ENCODE peak calls at places on chromosomes 6 and 20, in nine cellular contexts. W is suprapubic skin, Y is vagina, N is stomach, O is spleen, D is GM23338, E is transverse colon, I is Panc1, M is upper lobe of left lung. L is an unnamed sample.

GRCh38 chr20:45962031-45962755 is 9.8 kb downstream of the ZNF335 start:
- DNase-seq in W (peak), Y (no peak), N (no peak), O (peak), D (no peak), E (no peak), I (no peak), M (no peak), L (no peak)

GRCh38 chr6:73079611-73079955 is 145.7 kb downstream of the KHDC1L start:
- DNase-seq in W (no peak), Y (no peak), N (no peak), O (no peak), D (no peak), E (no peak), I (peak), M (no peak), L (no peak)

GRCh38 chr20:50891138-50891537 is 40.1 kb downstream of the ADNP start:
- DNase-seq in W (no peak), Y (no peak), N (no peak), O (peak), D (no peak), E (no peak), I (no peak), M (no peak), L (no peak)

GRCh38 chr6:78611886-78612480 is 255.4 kb upstream of the IRAK1BP1 start:
- DNase-seq in W (no peak), Y (no peak), N (no peak), O (no peak), D (peak), E (no peak), I (no peak), M (no peak), L (no peak)

GRCh38 chr6:138307816-138308727 is 69.6 kb upstream of the SMIM28 start:
- DNase-seq in W (no peak), Y (no peak), N (peak), O (no peak), D (peak), E (peak), I (no peak), M (no peak), L (no peak)

GRCh38 chr6:135182120-135182992 is 1.2 kb downstream of the MYB start:
- DNase-seq in W (no peak), Y (no peak), N (peak), O (peak), D (peak), E (peak), I (no peak), M (peak), L (peak)

GRCh38 chr6:13803581-13803980 is 10.8 kb downstream of the MCUR1 start:
- DNase-seq in W (no peak), Y (no peak), N (no peak), O (no peak), D (no peak), E (no peak), I (no peak), M (no peak), L (no peak)

GRCh38 chr20:20950620-20951019 is 155.5 kb downstream of the LINC00237 start:
- DNase-seq in W (no peak), Y (no peak), N (no peak), O (no peak), D (no peak), E (no peak), I (no peak), M (no peak), L (no peak)

GRCh38 chr6:142942238-142942637 is 2.7 kb downstream of the HIVEP2 start:
- DNase-seq in W (no peak), Y (no peak), N (no peak), O (no peak), D (no peak), E (no peak), I (no peak), M (no peak), L (no peak)

GRCh38 chr6:109315331-109316129 is 66.7 kb downstream of the CD164 start:
- DNase-seq in W (no peak), Y (no peak), N (peak), O (no peak), D (no peak), E (no peak), I (no peak), M (no peak), L (no peak)

GRCh38 chr20:38748863-38749153 is 548 bp downstream of the ACTR5 start:
- DNase-seq in W (no peak), Y (no peak), N (no peak), O (no peak), D (no peak), E (peak), I (no peak), M (peak), L (no peak)

GRCh38 chr6:170533792-170534191 is 19.3 kb downstream of the PSMB1 start:
- DNase-seq in W (no peak), Y (no peak), N (no peak), O (no peak), D (no peak), E (no peak), I (no peak), M (no peak), L (no peak)

GRCh38 chr6:140366991-140367390 is 992.5 kb upstream of the CITED2 start:
- DNase-seq in W (no peak), Y (no peak), N (no peak), O (no peak), D (no peak), E (no peak), I (no peak), M (no peak), L (no peak)

GRCh38 chr6:11009353-11009752 is 34.8 kb downstream of the ELOVL2 start:
- DNase-seq in W (no peak), Y (no peak), N (no peak), O (no peak), D (peak), E (no peak), I (peak), M (no peak), L (no peak)
- TF ChIP-seq POLR2AphosphoS5 in W (no peak), Y (no peak), N (no peak), O (no peak), D (no peak), E (no peak), I (no peak), M (no peak), L (no peak)

GRCh38 chr20:1827974-1828785 is 67.0 kb upstream of the SIRPA start:
- DNase-seq in W (no peak), Y (no peak), N (peak), O (no peak), D (no peak), E (peak), I (no peak), M (peak), L (no peak)
- H3K27ac ChIP-seq in W (peak), Y (peak), N (peak), O (no peak), D (no peak), E (peak), I (no peak), M (peak), L (no peak)

GRCh38 chr20:33656010-33656782 is 5.9 kb upstream of the C20orf144 start:
- DNase-seq in W (no peak), Y (no peak), N (no peak), O (peak), D (no peak), E (no peak), I (no peak), M (no peak), L (no peak)

GRCh38 chr20:33655164-33655563 is 7.0 kb upstream of the C20orf144 start:
- DNase-seq in W (no peak), Y (no peak), N (no peak), O (peak), D (no peak), E (no peak), I (no peak), M (no peak), L (no peak)

GRCh38 chr20:33658510-33658909 is 3.6 kb upstream of the C20orf144 start:
- DNase-seq in W (no peak), Y (no peak), N (no peak), O (no peak), D (no peak), E (no peak), I (no peak), M (no peak), L (no peak)

GRCh38 chr20:33657704-33658095 is 4.4 kb upstream of the C20orf144 start:
- DNase-seq in W (no peak), Y (no peak), N (no peak), O (peak), D (no peak), E (no peak), I (no peak), M (no peak), L (no peak)

DNA sequence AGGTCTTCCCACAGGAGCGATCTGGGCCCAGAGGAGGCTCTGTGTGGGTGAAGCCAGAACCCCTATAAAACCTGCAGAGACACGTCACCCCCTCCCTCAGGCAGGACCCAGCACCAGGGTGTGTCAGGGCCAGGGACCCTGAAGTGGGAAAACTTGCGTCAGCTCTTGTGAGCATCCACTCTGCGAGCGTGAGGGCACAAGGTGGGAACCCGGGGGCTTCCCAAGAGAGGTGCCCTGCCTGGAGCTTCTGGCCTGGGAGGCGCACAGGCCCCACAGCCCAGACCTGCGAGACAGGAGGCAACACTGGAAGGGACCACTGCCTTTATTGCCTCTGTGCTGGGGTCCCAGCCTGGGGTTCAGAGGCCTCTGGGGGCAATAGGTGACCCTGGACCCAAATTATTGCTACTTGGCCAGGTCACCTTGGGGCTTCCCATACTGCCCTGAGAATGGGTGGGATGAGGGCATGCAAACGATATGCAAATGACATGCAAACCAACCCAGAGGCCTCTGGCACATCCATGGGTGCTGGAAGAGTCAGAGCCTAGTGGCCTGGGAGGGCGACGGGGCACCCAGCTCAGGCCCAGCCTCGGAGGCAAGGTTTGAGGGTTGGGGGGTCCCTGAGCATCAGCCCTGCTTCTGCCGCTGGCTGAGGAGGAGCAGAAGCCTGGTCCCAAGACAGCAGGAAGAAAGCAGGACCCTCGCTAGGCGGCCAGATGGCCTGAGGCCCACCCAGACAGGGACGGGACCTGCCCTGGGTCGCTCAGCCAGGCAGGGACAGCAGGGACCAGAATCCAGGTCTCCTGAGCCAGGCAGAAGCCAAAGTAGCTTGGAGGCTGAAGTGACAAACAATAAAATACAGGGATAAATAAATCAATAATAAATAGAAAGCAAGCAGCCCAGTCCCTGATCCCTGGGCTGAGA is 5.1 kb upstream of the C20orf144 start:
- DNase-seq in W (no peak), Y (no peak), N (no peak), O (peak), D (no peak), E (no peak), I (no peak), M (no peak), L (no peak)
- TF ChIP-seq CTCF in W (no peak), Y (no peak), N (no peak), O (no peak), D (no peak), E (no peak), I (no peak), M (no peak), L (no peak)

DNA sequence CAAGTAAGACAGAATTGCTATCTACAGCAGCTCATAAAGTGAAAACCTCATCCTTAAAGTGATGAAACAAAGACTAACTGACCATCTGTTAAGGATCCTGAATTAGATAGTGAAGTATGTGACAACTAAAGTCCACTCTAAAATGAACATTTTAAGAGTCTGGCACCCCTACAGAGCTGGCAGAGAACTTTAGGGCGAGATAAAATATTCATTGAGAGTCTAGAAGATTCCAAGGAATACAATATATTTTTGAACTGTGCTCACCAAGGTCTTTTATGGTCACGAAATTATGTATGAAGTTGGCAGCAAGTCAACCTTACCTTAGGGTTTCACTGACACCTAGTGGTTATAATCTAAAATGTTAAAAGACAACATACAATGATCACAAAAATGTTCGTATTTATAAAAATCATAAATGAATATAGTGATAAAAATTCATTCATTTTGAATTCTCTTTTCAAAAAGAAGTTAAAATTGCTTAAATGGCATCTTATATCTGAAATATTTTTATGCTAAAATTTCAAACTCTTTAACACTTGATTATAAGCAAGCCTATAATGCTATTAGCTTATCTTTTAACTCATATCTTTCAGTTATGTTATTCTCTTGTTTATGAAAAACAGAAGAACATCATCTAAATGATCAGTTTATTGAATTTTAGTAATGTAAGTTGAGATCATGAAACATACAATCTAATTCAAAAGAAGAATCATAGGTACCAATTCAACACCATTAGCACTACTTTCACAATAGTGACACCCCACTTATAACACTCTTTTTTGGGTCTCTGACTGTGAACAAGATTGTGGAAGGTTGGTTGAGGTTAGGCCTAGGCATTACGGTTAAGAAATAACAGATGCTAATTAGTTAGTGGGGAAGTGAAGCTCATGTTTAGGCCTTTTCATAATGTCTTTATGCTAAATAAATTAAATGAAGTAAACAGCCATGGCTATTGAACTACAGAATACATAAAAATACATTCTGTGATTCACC is 27.5 kb downstream of the RSPH3 start:
- DNase-seq in W (no peak), Y (no peak), N (no peak), O (no peak), D (peak), E (no peak), I (peak), M (no peak), L (no peak)
- TF ChIP-seq POLR2AphosphoS5 in W (no peak), Y (no peak), N (no peak), O (no peak), D (no peak), E (no peak), I (no peak), M (no peak), L (no peak)

DNA sequence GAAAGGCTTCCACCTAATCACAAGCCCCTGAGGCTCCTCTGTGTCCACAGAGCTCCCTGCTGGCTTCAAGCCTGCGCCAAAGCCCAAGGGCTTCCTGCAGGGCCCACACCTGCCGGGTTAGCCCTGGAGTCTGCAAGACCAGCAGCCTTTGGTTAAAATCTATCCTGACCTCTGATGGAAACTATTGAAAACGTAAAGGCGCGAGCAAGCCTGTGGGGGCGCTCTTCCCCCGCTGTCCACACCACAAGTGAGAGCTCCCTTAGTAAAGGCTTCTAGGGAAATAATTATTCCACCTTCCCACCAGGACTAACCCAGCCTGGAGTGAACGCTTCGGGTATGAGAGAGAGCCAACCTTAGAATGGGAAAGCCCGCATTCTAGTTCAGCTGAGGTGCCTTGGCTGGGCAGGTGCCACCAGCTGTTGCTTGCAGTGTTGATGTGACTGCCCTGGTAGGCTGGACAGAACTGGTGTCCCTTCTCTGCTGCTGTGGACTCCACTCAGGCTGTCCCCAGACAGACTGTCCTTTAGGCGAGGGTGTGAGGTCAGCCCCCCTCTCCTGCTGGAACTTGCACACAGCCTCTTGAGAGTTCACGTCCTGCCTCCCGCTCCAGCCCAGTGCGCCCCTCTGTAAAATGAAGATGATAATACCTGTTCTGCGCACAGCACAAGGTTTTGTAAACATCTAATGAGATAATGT is 68.7 kb downstream of the SYTL3 start:
- DNase-seq in W (no peak), Y (no peak), N (peak), O (peak), D (peak), E (peak), I (no peak), M (no peak), L (no peak)
- H3K27ac ChIP-seq in W (no peak), Y (no peak), N (peak), O (peak), D (no peak), E (peak), I (no peak), M (no peak), L (no peak)

DNA sequence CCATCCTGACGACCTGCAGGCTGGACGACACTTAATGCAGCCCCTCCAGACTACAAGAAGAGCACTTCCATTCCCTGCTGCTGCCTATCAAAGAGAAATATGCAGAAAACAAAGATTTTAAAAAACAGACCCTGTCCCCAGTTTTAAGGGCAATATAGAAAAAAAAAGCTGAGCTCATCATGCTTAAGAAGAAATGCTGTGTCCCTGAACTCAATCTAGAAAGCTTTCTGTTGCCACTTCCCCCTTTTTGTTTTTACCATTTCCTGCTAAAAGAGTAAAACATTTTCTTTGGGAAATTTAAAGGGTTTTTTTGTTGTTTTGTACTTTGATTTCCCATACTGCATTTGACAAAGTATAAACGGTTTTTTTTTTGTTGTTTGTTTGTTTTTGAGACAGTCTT is 35.4 kb downstream of the ABHD12 start:
- DNase-seq in W (no peak), Y (no peak), N (no peak), O (no peak), D (no peak), E (no peak), I (no peak), M (no peak), L (no peak)
- TF ChIP-seq CTCF in W (no peak), Y (no peak), N (no peak), O (no peak), D (no peak), E (no peak), I (no peak), M (no peak), L (no peak)

DNA sequence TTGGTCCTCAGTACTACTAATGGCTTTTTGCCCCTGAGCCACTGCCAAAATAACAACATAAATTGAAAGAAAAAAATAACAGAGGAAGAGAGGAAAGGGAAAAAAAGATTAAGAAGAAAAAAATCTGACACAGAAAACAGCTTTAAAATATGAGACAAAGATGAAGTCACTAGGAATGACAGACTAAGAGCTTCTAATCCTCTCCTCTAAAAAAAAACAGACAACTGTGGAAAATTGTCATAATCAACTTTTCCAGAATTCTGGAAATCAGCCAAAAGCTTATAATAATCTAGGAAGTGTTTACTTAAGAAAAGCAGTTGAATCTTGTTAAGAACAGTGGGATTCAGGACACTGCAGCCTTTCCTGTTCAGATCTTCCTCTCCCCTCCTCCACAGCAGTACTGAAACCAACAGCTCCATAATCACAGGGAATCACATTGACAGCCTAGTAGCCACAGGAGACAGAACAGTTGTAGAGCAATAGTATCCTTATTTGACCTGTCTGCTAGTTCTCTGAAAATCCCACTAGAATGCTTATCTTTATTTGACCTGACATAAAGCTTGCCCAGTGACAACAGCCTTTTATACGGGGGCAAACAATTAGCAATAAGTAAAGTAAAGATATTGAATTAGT is 41.6 kb downstream of the IBTK start:
- DNase-seq in W (no peak), Y (no peak), N (no peak), O (no peak), D (no peak), E (no peak), I (no peak), M (no peak), L (no peak)
- TF ChIP-seq POLR2AphosphoS5 in W (no peak), Y (no peak), N (no peak), O (no peak), D (no peak), E (no peak), I (no peak), M (no peak), L (no peak)

GRCh38 chr20:62667530-62668440 is 25.5 kb downstream of the SLCO4A1 start:
- DNase-seq in W (no peak), Y (no peak), N (no peak), O (no peak), D (no peak), E (no peak), I (no peak), M (no peak), L (no peak)
- H3K27ac ChIP-seq in W (peak), Y (no peak), N (peak), O (no peak), D (no peak), E (peak), I (peak), M (no peak), L (no peak)

L was measured in HL-60.